ENCODE peak calls at places on chromosomes 2 and 18, in six cellular contexts. One of them, this sample, is unnamed.

GRCh38 chr2:190576565-190576964 is 42.0 kb upstream of the NEMP2 start:
- DNase-seq in heart left ventricle: no peak
- DNase-seq in spleen: no peak
- DNase-seq in tibial nerve: no peak
- DNase-seq in stomach: no peak
- DNase-seq in A549: no peak
- DNase-seq in this sample: no peak

GRCh38 chr2:215692387-215693079 is 256.7 kb upstream of the FN1 start:
- DNase-seq in A549: no peak
- DNase-seq in heart left ventricle: no peak
- DNase-seq in spleen: no peak
- DNase-seq in stomach: no peak
- DNase-seq in tibial nerve: no peak
- DNase-seq in this sample: no peak

GRCh38 chr2:128314348-128315121 is 4.1 kb downstream of the HS6ST1 start:
- DNase-seq in A549: no peak
- DNase-seq in tibial nerve: no peak
- DNase-seq in stomach: peak; percentile 25
- DNase-seq in spleen: no peak
- DNase-seq in heart left ventricle: peak; percentile 6
- DNase-seq in this sample: no peak

GRCh38 chr18:37729715-37730114 is 164.1 kb upstream of the CELF4 start:
- DNase-seq in tibial nerve: no peak
- DNase-seq in heart left ventricle: no peak
- DNase-seq in A549: no peak
- DNase-seq in spleen: no peak
- DNase-seq in stomach: no peak
- DNase-seq in this sample: no peak

GRCh38 chr2:159262226-159262625 is 24.3 kb downstream of the WDSUB1 start:
- DNase-seq in spleen: no peak
- DNase-seq in heart left ventricle: no peak
- DNase-seq in tibial nerve: no peak
- DNase-seq in A549: no peak
- DNase-seq in stomach: no peak
- DNase-seq in this sample: no peak

GRCh38 chr18:72672364-72673151 is 128.4 kb upstream of the CBLN2 start:
- DNase-seq in stomach: no peak
- DNase-seq in spleen: no peak
- DNase-seq in heart left ventricle: no peak
- DNase-seq in tibial nerve: no peak
- DNase-seq in A549: peak; percentile 36
- DNase-seq in this sample: no peak

GRCh38 chr2:30178618-30179404 is 32.0 kb downstream of the YPEL5 start:
- DNase-seq in spleen: no peak
- DNase-seq in tibial nerve: peak; percentile 65
- DNase-seq in heart left ventricle: peak; percentile 32
- DNase-seq in A549: peak; percentile 22
- DNase-seq in stomach: peak; percentile 26
- DNase-seq in this sample: peak; percentile 77

GRCh38 chr18:34767601-34768027 is 57.5 kb downstream of the DTNA start:
- DNase-seq in A549: no peak
- DNase-seq in tibial nerve: no peak
- DNase-seq in spleen: no peak
- DNase-seq in stomach: no peak
- DNase-seq in heart left ventricle: no peak
- DNase-seq in this sample: no peak

GRCh38 chr2:20621366-20622295 is 29.3 kb downstream of the HS1BP3 start:
- DNase-seq in spleen: peak; percentile 70
- DNase-seq in tibial nerve: no peak
- DNase-seq in heart left ventricle: no peak
- DNase-seq in A549: no peak
- DNase-seq in stomach: peak; percentile 20
- DNase-seq in this sample: no peak

GRCh38 chr2:159169187-159169586 is 117.3 kb downstream of the WDSUB1 start:
- DNase-seq in tibial nerve: no peak
- DNase-seq in heart left ventricle: no peak
- DNase-seq in spleen: no peak
- DNase-seq in A549: no peak
- DNase-seq in stomach: no peak
- DNase-seq in this sample: no peak

GRCh38 chr2:205685314-205686230 is 3.3 kb downstream of the NRP2 start:
- DNase-seq in A549: peak; percentile 60
- DNase-seq in stomach: peak; percentile 43
- DNase-seq in heart left ventricle: no peak
- DNase-seq in spleen: no peak
- DNase-seq in tibial nerve: no peak
- DNase-seq in this sample: peak; percentile 78

GRCh38 chr2:2057125-2057721 is 273.9 kb downstream of the MYT1L start:
- DNase-seq in A549: peak; percentile 31
- DNase-seq in tibial nerve: peak; percentile 50
- DNase-seq in stomach: peak; percentile 33
- DNase-seq in spleen: peak; percentile 83
- DNase-seq in heart left ventricle: peak; percentile 91
- DNase-seq in this sample: no peak

GRCh38 chr2:49837894-49838293 is 683.6 kb upstream of the FSHR start:
- DNase-seq in stomach: no peak
- DNase-seq in tibial nerve: no peak
- DNase-seq in heart left ventricle: no peak
- DNase-seq in A549: no peak
- DNase-seq in spleen: no peak
- DNase-seq in this sample: no peak

GRCh38 chr2:142586693-142587432 is 290.6 kb upstream of the KYNU start:
- DNase-seq in heart left ventricle: no peak
- DNase-seq in spleen: peak; percentile 60
- DNase-seq in A549: no peak
- DNase-seq in tibial nerve: no peak
- DNase-seq in stomach: no peak
- DNase-seq in this sample: no peak

GRCh38 chr2:39512941-39513340 is 75.9 kb upstream of the MAP4K3 start:
- DNase-seq in stomach: no peak
- DNase-seq in A549: no peak
- DNase-seq in heart left ventricle: no peak
- DNase-seq in spleen: no peak
- DNase-seq in tibial nerve: no peak
- DNase-seq in this sample: no peak

GRCh38 chr2:28751956-28752607 is 452 bp downstream of the PPP1CB start:
- DNase-seq in heart left ventricle: no peak
- DNase-seq in stomach: peak; percentile 37
- DNase-seq in A549: peak; percentile 32
- DNase-seq in spleen: peak; percentile 95
- DNase-seq in tibial nerve: no peak
- DNase-seq in this sample: no peak

GRCh38 chr2:132278267-132278666 is 116.5 kb upstream of the ANKRD30BL start:
- DNase-seq in A549: no peak
- DNase-seq in stomach: no peak
- DNase-seq in tibial nerve: no peak
- DNase-seq in heart left ventricle: no peak
- DNase-seq in spleen: no peak
- DNase-seq in this sample: no peak

GRCh38 chr2:170836027-170836426 is 19.3 kb downstream of the GAD1 start:
- DNase-seq in tibial nerve: no peak
- DNase-seq in heart left ventricle: no peak
- DNase-seq in stomach: no peak
- DNase-seq in A549: no peak
- DNase-seq in spleen: no peak
- DNase-seq in this sample: no peak

GRCh38 chr2:100862081-100862480 is 42.1 kb downstream of the NPAS2 start:
- DNase-seq in A549: no peak
- DNase-seq in heart left ventricle: no peak
- DNase-seq in tibial nerve: no peak
- DNase-seq in spleen: no peak
- DNase-seq in stomach: no peak
- DNase-seq in this sample: no peak

GRCh38 chr2:101476605-101477208 is 1.8 kb upstream of the RFX8 start:
- DNase-seq in spleen: no peak
- DNase-seq in heart left ventricle: no peak
- DNase-seq in tibial nerve: no peak
- DNase-seq in A549: no peak
- DNase-seq in stomach: no peak
- DNase-seq in this sample: no peak

GRCh38 chr2:216880509-216881184 is 20.8 kb upstream of the TNP1 start:
- DNase-seq in spleen: no peak
- DNase-seq in stomach: no peak
- DNase-seq in heart left ventricle: no peak
- DNase-seq in A549: no peak
- DNase-seq in tibial nerve: no peak
- DNase-seq in this sample: no peak

GRCh38 chr2:197940346-197940745 is 136.0 kb downstream of the PLCL1 start:
- DNase-seq in stomach: no peak
- DNase-seq in spleen: no peak
- DNase-seq in A549: no peak
- DNase-seq in tibial nerve: no peak
- DNase-seq in heart left ventricle: no peak
- DNase-seq in this sample: no peak

GRCh38 chr2:25076749-25077148 is 34.9 kb downstream of the EFR3B start:
- DNase-seq in tibial nerve: no peak
- DNase-seq in A549: no peak
- DNase-seq in spleen: no peak
- DNase-seq in heart left ventricle: no peak
- DNase-seq in stomach: no peak
- DNase-seq in this sample: no peak

GRCh38 chr2:239803102-239803763 is 221.9 kb downstream of the NDUFA10 start:
- DNase-seq in stomach: peak; percentile 11
- DNase-seq in tibial nerve: no peak
- DNase-seq in heart left ventricle: no peak
- DNase-seq in A549: no peak
- DNase-seq in spleen: no peak
- DNase-seq in this sample: no peak

GRCh38 chr18:33440011-33440383 is 524 bp downstream of the CCDC178 start:
- DNase-seq in spleen: no peak
- DNase-seq in tibial nerve: peak; percentile 21
- DNase-seq in A549: peak; percentile 48
- DNase-seq in stomach: peak; percentile 54
- DNase-seq in heart left ventricle: peak; percentile 12
- DNase-seq in this sample: peak; percentile 63

GRCh38 chr2:231613655-231614558 is 21.2 kb downstream of the TEX44 start:
- DNase-seq in heart left ventricle: peak; percentile 94
- DNase-seq in tibial nerve: peak; percentile 76
- DNase-seq in stomach: peak; percentile 87
- DNase-seq in spleen: peak; percentile 93
- DNase-seq in A549: peak; percentile 84
- DNase-seq in this sample: peak; percentile 86

GRCh38 chr2:70442301-70443077 is 111.1 kb downstream of the TGFA start:
- DNase-seq in spleen: no peak
- DNase-seq in stomach: no peak
- DNase-seq in tibial nerve: no peak
- DNase-seq in heart left ventricle: no peak
- DNase-seq in A549: no peak
- DNase-seq in this sample: no peak

GRCh38 chr2:94870392-94871225 is 621 bp upstream of the TEKT4 start:
- DNase-seq in A549: peak; percentile 30
- DNase-seq in stomach: no peak
- DNase-seq in heart left ventricle: no peak
- DNase-seq in spleen: peak; percentile 61
- DNase-seq in tibial nerve: no peak
- DNase-seq in this sample: no peak

DNA sequence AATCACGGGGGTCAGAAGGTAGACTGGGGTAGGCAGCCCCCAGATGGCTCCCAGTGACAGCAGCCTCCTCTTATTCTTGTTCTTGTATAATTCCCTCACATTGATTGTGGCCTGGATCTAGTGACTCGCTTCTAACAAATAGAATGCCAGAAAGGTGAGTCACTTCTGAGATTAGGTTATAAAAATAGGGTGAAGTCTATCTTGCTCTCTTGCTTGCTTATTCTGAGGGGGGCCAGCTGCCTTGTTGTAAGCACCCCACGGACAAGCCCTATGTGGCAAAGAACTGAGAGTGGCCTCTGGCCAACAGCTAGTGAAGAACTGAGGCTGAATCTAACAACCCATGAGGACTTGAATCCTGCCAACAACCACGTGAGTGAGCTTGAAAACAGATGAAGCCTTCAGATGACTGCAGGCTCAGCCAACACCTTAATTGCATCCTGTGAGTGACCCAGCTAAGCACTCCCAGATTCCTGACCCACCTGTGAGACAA is 15.6 kb upstream of the RMND5A start:
- DNase-seq in spleen: no peak
- DNase-seq in tibial nerve: no peak
- DNase-seq in A549: peak; percentile 77
- DNase-seq in heart left ventricle: peak; percentile 77
- DNase-seq in stomach: peak; percentile 62
- DNase-seq in this sample: peak; percentile 42
- TF ChIP-seq POLR2A in spleen: no peak
- TF ChIP-seq POLR2A in tibial nerve: no peak
- TF ChIP-seq POLR2A in A549: no peak
- TF ChIP-seq POLR2A in heart left ventricle: no peak
- TF ChIP-seq POLR2A in stomach: no peak
- TF ChIP-seq POLR2A in this sample: no peak

GRCh38 chr2:144234115-144234772 is 285.7 kb downstream of the ZEB2 start:
- DNase-seq in stomach: no peak
- DNase-seq in heart left ventricle: no peak
- DNase-seq in tibial nerve: no peak
- DNase-seq in A549: no peak
- DNase-seq in spleen: no peak
- DNase-seq in this sample: no peak
- H3K4me1 ChIP-seq in stomach: peaks cover 22% of the 10 kb centered on the region
- H3K4me1 ChIP-seq in heart left ventricle: peaks cover 12% of the 10 kb centered on the region
- H3K4me1 ChIP-seq in tibial nerve: peaks cover 6% of the 10 kb centered on the region
- H3K4me1 ChIP-seq in A549: peaks cover 11% of the 10 kb centered on the region
- H3K4me1 ChIP-seq in spleen: peaks cover 92% of the 10 kb centered on the region
- H3K4me1 ChIP-seq in this sample: no peaks in the 10 kb centered on the region

DNA sequence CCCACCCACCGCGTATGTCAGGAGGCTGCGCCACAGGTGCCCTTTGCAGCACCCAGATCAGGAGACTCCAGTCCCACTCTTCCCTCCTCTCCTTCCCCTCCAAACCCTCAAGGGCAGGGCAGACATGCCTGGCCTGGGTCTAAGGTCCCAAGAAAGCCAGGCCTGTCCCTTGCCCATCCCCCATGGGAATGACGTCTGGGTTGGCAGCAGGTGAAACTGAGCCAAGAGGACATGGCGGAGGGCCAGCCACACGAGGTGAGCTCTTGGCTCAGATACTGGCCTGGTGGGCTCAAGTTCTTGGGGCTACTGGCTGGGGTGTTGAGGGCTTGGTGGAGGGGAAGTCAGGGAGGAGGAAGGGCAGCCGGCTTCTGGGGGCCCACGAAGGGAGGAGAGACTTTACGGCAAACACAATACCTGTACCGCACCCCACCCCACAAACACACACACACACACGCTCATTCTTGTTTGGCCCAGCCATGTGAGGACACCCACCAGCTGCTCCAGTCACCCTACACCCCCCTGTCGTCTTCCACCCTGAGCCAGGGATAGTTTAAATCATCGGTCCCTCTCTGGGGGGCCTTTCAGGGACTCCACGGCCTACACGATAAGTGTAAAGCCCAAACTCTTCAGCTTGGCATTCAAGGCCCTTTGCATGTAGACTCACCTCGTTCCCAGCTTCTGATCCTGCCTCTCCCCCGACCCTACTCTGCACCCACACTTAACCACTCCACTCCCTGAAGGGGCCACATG is 24.1 kb upstream of the TNS1 start:
- DNase-seq in spleen: no peak
- DNase-seq in A549: no peak
- DNase-seq in tibial nerve: no peak
- DNase-seq in stomach: peak; percentile 95
- DNase-seq in heart left ventricle: peak; percentile 59
- DNase-seq in this sample: peak; percentile 40
- TF ChIP-seq POLR2A in spleen: no peak
- TF ChIP-seq POLR2A in A549: no peak
- TF ChIP-seq POLR2A in tibial nerve: no peak
- TF ChIP-seq POLR2A in stomach: no peak
- TF ChIP-seq POLR2A in heart left ventricle: no peak
- TF ChIP-seq POLR2A in this sample: no peak

GRCh38 chr2:145685323-145686050 is 1165.6 kb upstream of the ZEB2 start:
- DNase-seq in tibial nerve: no peak
- DNase-seq in stomach: no peak
- DNase-seq in heart left ventricle: no peak
- DNase-seq in spleen: no peak
- DNase-seq in A549: no peak
- DNase-seq in this sample: no peak
- H3K4me1 ChIP-seq in tibial nerve: no peaks in the 10 kb centered on the region
- H3K4me1 ChIP-seq in stomach: peaks cover 24% of the 10 kb centered on the region
- H3K4me1 ChIP-seq in heart left ventricle: no peaks in the 10 kb centered on the region
- H3K4me1 ChIP-seq in spleen: peaks cover 14% of the 10 kb centered on the region
- H3K4me1 ChIP-seq in A549: no peaks in the 10 kb centered on the region
- H3K4me1 ChIP-seq in this sample: no peaks in the 10 kb centered on the region